ENCODE peak calls at places on chromosomes 13 and 19, in eight cellular contexts. One of them, this sample, is unnamed.

GRCh38 chr19:28847468-28847867 is 365.5 kb downstream of the UQCRFS1 start:
- DNase-seq in activated CD8-positive, alpha-beta memory T cell treated with anti-CD3 and anti-CD28 coated beads for 4 hours: no peak
- DNase-seq in A549: no peak
- DNase-seq in AG09309: peak; percentile 85
- DNase-seq in activated T-cell treated with anti-CD3 and anti-CD28 coated beads for 24 hours: no peak
- DNase-seq in ascending aorta: no peak
- DNase-seq in B cell: no peak
- DNase-seq in HT1080: peak; percentile 62
- DNase-seq in this sample: no peak

GRCh38 chr19:2045501-2046045 is 5.5 kb downstream of the MKNK2 start:
- DNase-seq in activated CD8-positive, alpha-beta memory T cell treated with anti-CD3 and anti-CD28 coated beads for 4 hours: no peak
- DNase-seq in A549: no peak
- DNase-seq in AG09309: no peak
- DNase-seq in activated T-cell treated with anti-CD3 and anti-CD28 coated beads for 24 hours: no peak
- DNase-seq in ascending aorta: peak; percentile 60
- DNase-seq in B cell: peak; percentile 32
- DNase-seq in HT1080: no peak
- DNase-seq in this sample: no peak

GRCh38 chr19:15113245-15114152 is 6.3 kb downstream of the SYDE1 start:
- DNase-seq in activated CD8-positive, alpha-beta memory T cell treated with anti-CD3 and anti-CD28 coated beads for 4 hours: no peak
- DNase-seq in A549: no peak
- DNase-seq in AG09309: no peak
- DNase-seq in activated T-cell treated with anti-CD3 and anti-CD28 coated beads for 24 hours: no peak
- DNase-seq in ascending aorta: no peak
- DNase-seq in B cell: no peak
- DNase-seq in HT1080: no peak
- DNase-seq in this sample: no peak

GRCh38 chr19:49506575-49507105 is 5.8 kb upstream of the FCGRT start:
- DNase-seq in activated CD8-positive, alpha-beta memory T cell treated with anti-CD3 and anti-CD28 coated beads for 4 hours: no peak
- DNase-seq in A549: peak; percentile 80
- DNase-seq in AG09309: no peak
- DNase-seq in activated T-cell treated with anti-CD3 and anti-CD28 coated beads for 24 hours: peak; percentile 73
- DNase-seq in ascending aorta: no peak
- DNase-seq in B cell: peak; percentile 78
- DNase-seq in HT1080: peak; percentile 55
- DNase-seq in this sample: no peak

GRCh38 chr19:56176881-56177280 is 1.1 kb downstream of the GALP start:
- DNase-seq in activated CD8-positive, alpha-beta memory T cell treated with anti-CD3 and anti-CD28 coated beads for 4 hours: no peak
- DNase-seq in A549: no peak
- DNase-seq in AG09309: no peak
- DNase-seq in activated T-cell treated with anti-CD3 and anti-CD28 coated beads for 24 hours: no peak
- DNase-seq in ascending aorta: no peak
- DNase-seq in B cell: no peak
- DNase-seq in HT1080: no peak
- DNase-seq in this sample: no peak

GRCh38 chr19:29576043-29576442 is 30.0 kb upstream of the POP4 start:
- DNase-seq in activated CD8-positive, alpha-beta memory T cell treated with anti-CD3 and anti-CD28 coated beads for 4 hours: no peak
- DNase-seq in A549: no peak
- DNase-seq in AG09309: no peak
- DNase-seq in activated T-cell treated with anti-CD3 and anti-CD28 coated beads for 24 hours: no peak
- DNase-seq in ascending aorta: no peak
- DNase-seq in B cell: no peak
- DNase-seq in HT1080: peak; percentile 23
- DNase-seq in this sample: no peak

GRCh38 chr19:6765738-6766356 is 1.4 kb downstream of the SH2D3A start:
- DNase-seq in activated CD8-positive, alpha-beta memory T cell treated with anti-CD3 and anti-CD28 coated beads for 4 hours: no peak
- DNase-seq in A549: no peak
- DNase-seq in AG09309: no peak
- DNase-seq in activated T-cell treated with anti-CD3 and anti-CD28 coated beads for 24 hours: no peak
- DNase-seq in ascending aorta: no peak
- DNase-seq in B cell: no peak
- DNase-seq in HT1080: peak; percentile 54
- DNase-seq in this sample: peak; percentile 80

GRCh38 chr19:17703823-17704463 is 15.3 kb upstream of the MAP1S start:
- DNase-seq in activated CD8-positive, alpha-beta memory T cell treated with anti-CD3 and anti-CD28 coated beads for 4 hours: peak; percentile 48
- DNase-seq in A549: no peak
- DNase-seq in AG09309: no peak
- DNase-seq in activated T-cell treated with anti-CD3 and anti-CD28 coated beads for 24 hours: peak; percentile 55
- DNase-seq in ascending aorta: no peak
- DNase-seq in B cell: peak; percentile 78
- DNase-seq in HT1080: peak; percentile 40
- DNase-seq in this sample: no peak

GRCh38 chr19:23525265-23525862 is 130.1 kb upstream of the ZNF91 start:
- DNase-seq in activated CD8-positive, alpha-beta memory T cell treated with anti-CD3 and anti-CD28 coated beads for 4 hours: no peak
- DNase-seq in A549: no peak
- DNase-seq in AG09309: no peak
- DNase-seq in activated T-cell treated with anti-CD3 and anti-CD28 coated beads for 24 hours: no peak
- DNase-seq in ascending aorta: no peak
- DNase-seq in B cell: no peak
- DNase-seq in HT1080: no peak
- DNase-seq in this sample: peak; percentile 12

GRCh38 chr19:13013649-13014048 is 18.4 kb downstream of the NFIX start:
- DNase-seq in activated CD8-positive, alpha-beta memory T cell treated with anti-CD3 and anti-CD28 coated beads for 4 hours: no peak
- DNase-seq in A549: no peak
- DNase-seq in AG09309: no peak
- DNase-seq in activated T-cell treated with anti-CD3 and anti-CD28 coated beads for 24 hours: no peak
- DNase-seq in ascending aorta: peak; percentile 64
- DNase-seq in B cell: no peak
- DNase-seq in HT1080: no peak
- DNase-seq in this sample: no peak

GRCh38 chr19:3687393-3687773 is 12.9 kb downstream of the PIP5K1C start:
- DNase-seq in activated CD8-positive, alpha-beta memory T cell treated with anti-CD3 and anti-CD28 coated beads for 4 hours: no peak
- DNase-seq in A549: no peak
- DNase-seq in AG09309: no peak
- DNase-seq in activated T-cell treated with anti-CD3 and anti-CD28 coated beads for 24 hours: no peak
- DNase-seq in ascending aorta: no peak
- DNase-seq in B cell: no peak
- DNase-seq in HT1080: no peak
- DNase-seq in this sample: no peak

GRCh38 chr13:28761586-28761985 is 42.8 kb upstream of the SLC46A3 start:
- DNase-seq in activated CD8-positive, alpha-beta memory T cell treated with anti-CD3 and anti-CD28 coated beads for 4 hours: no peak
- DNase-seq in A549: no peak
- DNase-seq in AG09309: no peak
- DNase-seq in activated T-cell treated with anti-CD3 and anti-CD28 coated beads for 24 hours: no peak
- DNase-seq in ascending aorta: no peak
- DNase-seq in B cell: no peak
- DNase-seq in HT1080: peak; percentile 47
- DNase-seq in this sample: no peak